ENCODE peak calls at places on chromosomes 7 and 10, in five cellular contexts. One of them, this sample, is unnamed.

GRCh38 chr7:157427811-157428553 is 91.2 kb downstream of the DNAJB6 start:
- DNase-seq in esophagus squamous epithelium: no peak
- DNase-seq in IMR-90: no peak
- DNase-seq in H54: no peak
- DNase-seq in erythroblast: no peak
- DNase-seq in this sample: no peak

GRCh38 chr7:155166673-155167370 is 96.7 kb downstream of the HTR5A start:
- DNase-seq in IMR-90: peak; percentile 46
- DNase-seq in H54: peak; percentile 91
- DNase-seq in erythroblast: no peak
- DNase-seq in esophagus squamous epithelium: no peak
- DNase-seq in this sample: peak; percentile 96

GRCh38 chr10:15744217-15744865 is 24.6 kb upstream of the ITGA8 start:
- DNase-seq in erythroblast: peak; percentile 80
- DNase-seq in IMR-90: peak; percentile 56
- DNase-seq in esophagus squamous epithelium: no peak
- DNase-seq in H54: peak; percentile 34
- DNase-seq in this sample: peak; percentile 60

GRCh38 chr10:124063736-124064135 is 29.7 kb downstream of the CHST15 start:
- DNase-seq in IMR-90: peak; percentile 5
- DNase-seq in erythroblast: no peak
- DNase-seq in H54: peak; percentile 16
- DNase-seq in esophagus squamous epithelium: no peak
- DNase-seq in this sample: no peak

GRCh38 chr10:99854860-99855259 is 72.4 kb downstream of the ABCC2 start:
- DNase-seq in H54: peak; percentile 55
- DNase-seq in esophagus squamous epithelium: no peak
- DNase-seq in IMR-90: peak; percentile 83
- DNase-seq in erythroblast: no peak
- DNase-seq in this sample: peak; percentile 62

GRCh38 chr7:86989407-86989806 is 70.0 kb downstream of the ELAPOR2 start:
- DNase-seq in IMR-90: no peak
- DNase-seq in H54: no peak
- DNase-seq in erythroblast: no peak
- DNase-seq in esophagus squamous epithelium: no peak
- DNase-seq in this sample: no peak

GRCh38 chr10:120085386-120085785 is 192.9 kb downstream of the SEC23IP start:
- DNase-seq in esophagus squamous epithelium: no peak
- DNase-seq in erythroblast: no peak
- DNase-seq in H54: no peak
- DNase-seq in IMR-90: no peak
- DNase-seq in this sample: no peak

GRCh38 chr7:84492565-84493034 is 298.0 kb upstream of the SEMA3A start:
- DNase-seq in erythroblast: no peak
- DNase-seq in esophagus squamous epithelium: no peak
- DNase-seq in H54: no peak
- DNase-seq in IMR-90: no peak
- DNase-seq in this sample: no peak

GRCh38 chr10:49272251-49273081 is 26.5 kb upstream of the C10orf71 start:
- DNase-seq in erythroblast: no peak
- DNase-seq in esophagus squamous epithelium: no peak
- DNase-seq in IMR-90: peak; percentile 4
- DNase-seq in H54: no peak
- DNase-seq in this sample: no peak

GRCh38 chr10:79367421-79368189 is 20.3 kb downstream of the PPIF start:
- DNase-seq in erythroblast: no peak
- DNase-seq in H54: no peak
- DNase-seq in esophagus squamous epithelium: no peak
- DNase-seq in IMR-90: peak; percentile 70
- DNase-seq in this sample: no peak
- TF ChIP-seq POLR2A in erythroblast: no peak
- TF ChIP-seq POLR2A in H54: no peak
- TF ChIP-seq POLR2A in esophagus squamous epithelium: no peak
- TF ChIP-seq POLR2A in IMR-90: no peak
- TF ChIP-seq POLR2A in this sample: no peak

DNA sequence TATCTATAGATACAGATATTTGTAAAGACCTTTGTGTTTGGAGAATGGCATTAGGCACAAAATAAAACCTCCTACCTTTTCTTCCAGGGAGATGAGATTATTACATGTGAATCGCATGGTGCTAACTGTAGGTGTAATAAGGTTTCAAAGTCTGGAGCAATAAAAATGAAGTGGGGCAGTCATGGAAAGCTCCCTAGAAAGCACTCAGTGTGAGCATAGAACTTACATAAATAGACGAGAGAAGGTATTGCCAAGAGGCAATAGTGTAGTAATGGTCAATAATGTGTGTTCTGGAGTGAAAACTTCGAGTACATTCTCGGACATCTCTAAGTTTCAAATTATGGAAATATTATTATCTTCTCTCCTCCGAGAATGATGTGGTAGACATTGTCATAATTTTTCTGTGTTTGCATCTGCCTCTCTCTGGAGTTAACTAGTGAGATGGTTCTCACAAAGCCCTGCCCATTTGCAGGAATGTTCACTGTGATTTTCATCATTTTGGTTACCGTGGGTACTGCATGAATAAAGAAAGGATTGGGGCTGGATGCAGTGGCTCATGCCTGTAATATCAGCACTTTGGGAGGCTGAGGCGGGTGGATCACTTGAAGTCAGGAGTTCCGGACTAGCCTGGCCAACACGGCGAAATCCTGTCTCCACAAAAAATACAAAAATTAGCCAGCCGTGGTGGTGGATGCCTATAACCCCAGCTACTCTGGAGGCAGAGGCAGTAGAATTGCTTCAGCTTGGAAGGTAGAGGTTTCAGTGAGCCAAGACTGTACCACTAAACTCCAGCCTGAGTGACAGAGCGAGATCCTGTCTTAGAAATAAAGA is 10.6 kb downstream of the VIM start:
- DNase-seq in esophagus squamous epithelium: no peak
- DNase-seq in H54: no peak
- DNase-seq in IMR-90: peak; percentile 80
- DNase-seq in erythroblast: no peak
- DNase-seq in this sample: peak; percentile 17
- TF ChIP-seq POLR2A in esophagus squamous epithelium: no peak
- TF ChIP-seq POLR2A in H54: peak; percentile 46
- TF ChIP-seq POLR2A in IMR-90: peak; percentile 94
- TF ChIP-seq POLR2A in erythroblast: no peak
- TF ChIP-seq POLR2A in this sample: no peak

GRCh38 chr10:88990528-88991160 is at the start of gene FAS:
- DNase-seq in H54: peak; percentile 74
- DNase-seq in IMR-90: peak; percentile 57
- DNase-seq in erythroblast: peak; percentile 69
- DNase-seq in esophagus squamous epithelium: peak; percentile 38
- DNase-seq in this sample: peak; percentile 91

GRCh38 chr10:88989423-88989822 is 1.2 kb upstream of the FAS start:
- DNase-seq in H54: no peak
- DNase-seq in esophagus squamous epithelium: no peak
- DNase-seq in erythroblast: no peak
- DNase-seq in IMR-90: no peak
- DNase-seq in this sample: no peak

GRCh38 chr10:88991161-88991899 is 732 bp downstream of the FAS start:
- DNase-seq in H54: peak; percentile 51
- DNase-seq in erythroblast: peak; percentile 72
- DNase-seq in IMR-90: peak; percentile 68
- DNase-seq in esophagus squamous epithelium: no peak
- DNase-seq in this sample: peak; percentile 82

GRCh38 chr10:88991900-88992237 is 1.3 kb downstream of the FAS start:
- DNase-seq in erythroblast: no peak
- DNase-seq in H54: no peak
- DNase-seq in IMR-90: no peak
- DNase-seq in esophagus squamous epithelium: no peak
- DNase-seq in this sample: peak; percentile 78

GRCh38 chr10:88989824-88990527 is 622 bp upstream of the FAS start:
- DNase-seq in H54: no peak
- DNase-seq in erythroblast: peak; percentile 36
- DNase-seq in esophagus squamous epithelium: no peak
- DNase-seq in IMR-90: peak; percentile 86
- DNase-seq in this sample: peak; percentile 85
- TF ChIP-seq POLR2A in H54: no peak
- TF ChIP-seq POLR2A in erythroblast: no peak
- TF ChIP-seq POLR2A in esophagus squamous epithelium: no peak
- TF ChIP-seq POLR2A in IMR-90: no peak
- TF ChIP-seq POLR2A in this sample: no peak

GRCh38 chr10:95964786-95965185 is 57.0 kb downstream of the CC2D2B start:
- DNase-seq in IMR-90: no peak
- DNase-seq in H54: no peak
- DNase-seq in esophagus squamous epithelium: no peak
- DNase-seq in erythroblast: no peak
- DNase-seq in this sample: no peak

GRCh38 chr10:95963992-95964391 is 56.2 kb downstream of the CC2D2B start:
- DNase-seq in erythroblast: no peak
- DNase-seq in IMR-90: no peak
- DNase-seq in H54: no peak
- DNase-seq in esophagus squamous epithelium: no peak
- DNase-seq in this sample: no peak

DNA sequence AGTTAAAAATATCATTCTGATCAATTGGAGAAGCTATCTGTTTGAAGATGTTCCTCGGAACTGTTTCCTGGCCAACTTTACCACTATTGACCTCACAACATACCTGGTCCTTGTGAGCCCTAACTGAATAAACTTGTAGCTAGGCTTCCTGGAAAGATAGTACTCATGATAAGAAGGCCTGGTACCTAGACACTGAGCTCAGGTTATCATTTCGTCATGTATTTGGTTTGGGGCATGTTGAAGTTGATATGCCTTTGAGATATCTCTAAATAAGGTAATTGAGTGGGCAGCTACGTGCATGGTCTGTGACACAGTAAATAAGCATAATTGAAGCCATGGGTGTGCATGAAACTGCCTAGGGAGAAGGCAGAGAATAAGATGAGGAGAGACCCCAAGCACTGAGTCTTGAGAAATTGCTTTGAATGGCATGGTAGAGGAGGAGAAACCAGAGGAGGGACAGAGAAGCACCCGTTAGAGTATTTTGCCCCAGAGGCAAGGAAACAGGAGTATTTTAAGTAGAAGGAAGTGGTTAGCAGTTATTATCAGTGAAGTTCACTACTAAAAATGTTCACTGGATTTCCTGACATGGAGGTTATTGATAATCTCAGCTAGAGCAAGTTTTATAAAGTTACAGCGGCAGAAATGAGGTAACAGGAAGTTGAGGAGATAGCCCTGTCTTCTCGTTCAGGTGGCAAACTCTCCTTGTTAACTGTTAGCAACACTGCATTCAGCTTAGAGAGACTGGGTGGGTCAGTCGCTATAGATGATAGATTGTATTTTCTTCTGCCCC is 55.6 kb downstream of the CC2D2B start:
- DNase-seq in erythroblast: no peak
- DNase-seq in IMR-90: no peak
- DNase-seq in esophagus squamous epithelium: no peak
- DNase-seq in H54: no peak
- DNase-seq in this sample: peak; percentile 8
- TF ChIP-seq POLR2A in erythroblast: no peak
- TF ChIP-seq POLR2A in IMR-90: no peak
- TF ChIP-seq POLR2A in esophagus squamous epithelium: no peak
- TF ChIP-seq POLR2A in H54: no peak
- TF ChIP-seq POLR2A in this sample: no peak

GRCh38 chr10:131979821-131980270 is 1.9 kb downstream of the BNIP3 start:
- DNase-seq in erythroblast: peak; percentile 22
- DNase-seq in IMR-90: peak; percentile 40
- DNase-seq in H54: no peak
- DNase-seq in esophagus squamous epithelium: no peak
- DNase-seq in this sample: no peak
- TF ChIP-seq POLR2A in erythroblast: no peak
- TF ChIP-seq POLR2A in IMR-90: no peak
- TF ChIP-seq POLR2A in H54: no peak
- TF ChIP-seq POLR2A in esophagus squamous epithelium: no peak
- TF ChIP-seq POLR2A in this sample: no peak

GRCh38 chr7:74275401-74275881 is 13.8 kb upstream of the CLIP2 start:
- DNase-seq in H54: no peak
- DNase-seq in erythroblast: peak; percentile 20
- DNase-seq in esophagus squamous epithelium: no peak
- DNase-seq in IMR-90: no peak
- DNase-seq in this sample: peak; percentile 75

GRCh38 chr7:74282748-74283459 is 6.3 kb upstream of the CLIP2 start:
- DNase-seq in H54: no peak
- DNase-seq in IMR-90: no peak
- DNase-seq in erythroblast: no peak
- DNase-seq in esophagus squamous epithelium: no peak
- DNase-seq in this sample: no peak

GRCh38 chr7:74272305-74273038 is 16.7 kb upstream of the CLIP2 start:
- DNase-seq in H54: peak; percentile 76
- DNase-seq in IMR-90: peak; percentile 97
- DNase-seq in esophagus squamous epithelium: peak; percentile 42
- DNase-seq in erythroblast: no peak
- DNase-seq in this sample: peak; percentile 100

GRCh38 chr7:74280985-74281384 is 8.2 kb upstream of the CLIP2 start:
- DNase-seq in H54: no peak
- DNase-seq in erythroblast: no peak
- DNase-seq in esophagus squamous epithelium: no peak
- DNase-seq in IMR-90: peak; percentile 44
- DNase-seq in this sample: no peak

GRCh38 chr7:74277636-74278035 is 11.6 kb upstream of the CLIP2 start:
- DNase-seq in IMR-90: no peak
- DNase-seq in esophagus squamous epithelium: no peak
- DNase-seq in H54: no peak
- DNase-seq in erythroblast: no peak
- DNase-seq in this sample: no peak
- TF ChIP-seq POLR2A in IMR-90: no peak
- TF ChIP-seq POLR2A in esophagus squamous epithelium: no peak
- TF ChIP-seq POLR2A in H54: no peak
- TF ChIP-seq POLR2A in erythroblast: no peak
- TF ChIP-seq POLR2A in this sample: no peak